ENCODE peak calls at places on chromosomes 11 and 22, in five cellular contexts. One of them, this sample, is unnamed.
A peak's percentile ranks its signal among the peaks of the same experiment; 100 is the strongest.

GRCh38 chr11:134951305-134951700 is 539.3 kb upstream of the B3GAT1 start:
- DNase-seq in NCI-H526: peak; percentile 92
- DNase-seq in stimulated activated CD4-positive, alpha-beta T cell treated with anti-CD3 and anti-CD28 coated beads, Interleukin-1b, Interleukin-23, amount 100 ng/mL, for 48 hours: no peak
- DNase-seq in heart right ventricle: no peak
- DNase-seq in ELR: peak; percentile 7
- DNase-seq in this sample: peak; percentile 3

GRCh38 chr11:131370090-131370751 is at the start of gene NTM:
- DNase-seq in NCI-H526: peak; percentile 84
- DNase-seq in heart right ventricle: peak; percentile 32
- DNase-seq in ELR: no peak
- DNase-seq in stimulated activated CD4-positive, alpha-beta T cell treated with anti-CD3 and anti-CD28 coated beads, Interleukin-1b, Interleukin-23, amount 100 ng/mL, for 48 hours: no peak
- DNase-seq in this sample: peak; percentile 11

GRCh38 chr11:56905936-56906335 is 82.8 kb upstream of the OR5AK2 start:
- DNase-seq in stimulated activated CD4-positive, alpha-beta T cell treated with anti-CD3 and anti-CD28 coated beads, Interleukin-1b, Interleukin-23, amount 100 ng/mL, for 48 hours: no peak
- DNase-seq in NCI-H526: no peak
- DNase-seq in ELR: no peak
- DNase-seq in heart right ventricle: no peak
- DNase-seq in this sample: no peak

GRCh38 chr11:59680287-59681154 is 11.7 kb upstream of the PATL1 start:
- DNase-seq in ELR: peak; percentile 85
- DNase-seq in stimulated activated CD4-positive, alpha-beta T cell treated with anti-CD3 and anti-CD28 coated beads, Interleukin-1b, Interleukin-23, amount 100 ng/mL, for 48 hours: peak; percentile 38
- DNase-seq in NCI-H526: peak; percentile 68
- DNase-seq in heart right ventricle: peak; percentile 28
- DNase-seq in this sample: peak; percentile 78

GRCh38 chr22:29079218-29079901 is 6.5 kb downstream of the KREMEN1 start:
- DNase-seq in NCI-H526: no peak
- DNase-seq in ELR: no peak
- DNase-seq in stimulated activated CD4-positive, alpha-beta T cell treated with anti-CD3 and anti-CD28 coated beads, Interleukin-1b, Interleukin-23, amount 100 ng/mL, for 48 hours: no peak
- DNase-seq in heart right ventricle: no peak
- DNase-seq in this sample: no peak

GRCh38 chr11:46369458-46370152 is 11.9 kb upstream of the MDK start:
- DNase-seq in ELR: peak; percentile 95
- DNase-seq in stimulated activated CD4-positive, alpha-beta T cell treated with anti-CD3 and anti-CD28 coated beads, Interleukin-1b, Interleukin-23, amount 100 ng/mL, for 48 hours: peak; percentile 64
- DNase-seq in NCI-H526: peak; percentile 45
- DNase-seq in heart right ventricle: peak; percentile 56
- DNase-seq in this sample: peak; percentile 54

GRCh38 chr11:133992121-133992520 is 35.4 kb upstream of the IGSF9B start:
- DNase-seq in ELR: no peak
- DNase-seq in stimulated activated CD4-positive, alpha-beta T cell treated with anti-CD3 and anti-CD28 coated beads, Interleukin-1b, Interleukin-23, amount 100 ng/mL, for 48 hours: no peak
- DNase-seq in heart right ventricle: no peak
- DNase-seq in NCI-H526: no peak
- DNase-seq in this sample: no peak

GRCh38 chr11:65124480-65125196 is 2.5 kb downstream of the MRPL49 start:
- DNase-seq in stimulated activated CD4-positive, alpha-beta T cell treated with anti-CD3 and anti-CD28 coated beads, Interleukin-1b, Interleukin-23, amount 100 ng/mL, for 48 hours: no peak
- DNase-seq in heart right ventricle: no peak
- DNase-seq in ELR: no peak
- DNase-seq in NCI-H526: no peak
- DNase-seq in this sample: no peak

GRCh38 chr11:83818349-83818748 is 532.2 kb upstream of the CCDC90B start:
- DNase-seq in NCI-H526: no peak
- DNase-seq in stimulated activated CD4-positive, alpha-beta T cell treated with anti-CD3 and anti-CD28 coated beads, Interleukin-1b, Interleukin-23, amount 100 ng/mL, for 48 hours: no peak
- DNase-seq in heart right ventricle: no peak
- DNase-seq in ELR: peak; percentile 80
- DNase-seq in this sample: peak; percentile 24

GRCh38 chr11:33040862-33041453 is 1.6 kb downstream of the TCP11L1 start:
- DNase-seq in ELR: no peak
- DNase-seq in stimulated activated CD4-positive, alpha-beta T cell treated with anti-CD3 and anti-CD28 coated beads, Interleukin-1b, Interleukin-23, amount 100 ng/mL, for 48 hours: no peak
- DNase-seq in NCI-H526: peak; percentile 33
- DNase-seq in heart right ventricle: no peak
- DNase-seq in this sample: no peak

GRCh38 chr11:62324738-62325556 is 12.3 kb upstream of the ASRGL1 start:
- DNase-seq in heart right ventricle: peak; percentile 52
- DNase-seq in NCI-H526: peak; percentile 49
- DNase-seq in ELR: peak; percentile 46
- DNase-seq in stimulated activated CD4-positive, alpha-beta T cell treated with anti-CD3 and anti-CD28 coated beads, Interleukin-1b, Interleukin-23, amount 100 ng/mL, for 48 hours: peak; percentile 79
- DNase-seq in this sample: peak; percentile 23

GRCh38 chr11:18731427-18731826 is 5.4 kb upstream of the IGSF22 start:
- DNase-seq in heart right ventricle: no peak
- DNase-seq in NCI-H526: no peak
- DNase-seq in ELR: no peak
- DNase-seq in stimulated activated CD4-positive, alpha-beta T cell treated with anti-CD3 and anti-CD28 coated beads, Interleukin-1b, Interleukin-23, amount 100 ng/mL, for 48 hours: no peak
- DNase-seq in this sample: no peak

This sample was measured in HFFc6.